ENCODE peak calls at places on chromosomes 12 and 14, in eight cellular contexts. O, R, U, E, M, X, P and A are unnamed samples.

GRCh38 chr12:127964717-127965116 is 302.3 kb upstream of the TMEM132C start:
- DNase-seq in E (peak; percentile 61), O (no peak), P (no peak), U (no peak), R (no peak), M (no peak), X (peak; percentile 39), A (no peak)

GRCh38 chr12:74415633-74416032 is 122.0 kb upstream of the ATXN7L3B start:
- DNase-seq in U (no peak), P (peak; percentile 14), M (peak; percentile 17), R (no peak), E (no peak), X (peak; percentile 44), O (peak; percentile 36), A (no peak)

GRCh38 chr12:55771736-55772135 is 28.8 kb downstream of the GDF11 start:
- DNase-seq in X (no peak), M (no peak), U (no peak), P (no peak), R (no peak), E (no peak), O (no peak), A (no peak)

GRCh38 chr12:106235770-106236169 is 12.1 kb downstream of the CKAP4 start:
- DNase-seq in U (no peak), P (no peak), E (no peak), O (no peak), R (no peak), X (no peak), M (no peak), A (no peak)

GRCh38 chr12:62640910-62641448 is 174.4 kb downstream of the MON2 start:
- DNase-seq in M (peak; percentile 68), U (no peak), R (no peak), P (no peak), O (no peak), X (peak; percentile 56), E (peak; percentile 73), A (peak; percentile 72)

GRCh38 chr12:817941-818600 is 65.7 kb downstream of the WNK1 start:
- DNase-seq in O (no peak), U (no peak), M (no peak), E (no peak), X (no peak), R (no peak), P (no peak), A (no peak)

GRCh38 chr12:118189761-118190181 is 53.8 kb downstream of the PEBP1 start:
- DNase-seq in P (peak; percentile 11), O (no peak), X (peak; percentile 66), R (no peak), U (no peak), M (peak; percentile 82), E (peak; percentile 83), A (no peak)

GRCh38 chr12:120983759-120984158 is 5.4 kb downstream of the HNF1A start:
- DNase-seq in P (no peak), M (no peak), X (no peak), E (no peak), U (no peak), R (peak; percentile 39), O (no peak), A (no peak)

GRCh38 chr14:45838597-45838996 is 585.6 kb upstream of the MIS18BP1 start:
- DNase-seq in U (no peak), O (no peak), R (no peak), P (no peak), X (peak; percentile 0), M (no peak), E (no peak), A (no peak)
- TF ChIP-seq CTCF in U (no peak), O (no peak), R (no peak), P (no peak), X (no peak), M (peak; percentile 5), E (peak; percentile 59), A (no peak)

GRCh38 chr14:100027771-100028490 is 37.3 kb upstream of the EVL start:
- DNase-seq in P (no peak), X (no peak), M (peak; percentile 33), U (no peak), E (no peak), R (no peak), O (no peak), A (no peak)

GRCh38 chr14:100031506-100032281 is 33.5 kb upstream of the EVL start:
- DNase-seq in O (peak; percentile 96), E (no peak), M (peak; percentile 99), P (no peak), R (no peak), X (peak; percentile 97), U (peak; percentile 89), A (no peak)

GRCh38 chr14:100030441-100031153 is 34.6 kb upstream of the EVL start:
- DNase-seq in E (no peak), M (peak; percentile 95), O (peak; percentile 25), X (peak; percentile 77), U (peak; percentile 63), R (no peak), P (no peak), A (no peak)

GRCh38 chr14:100032749-100033148 is 32.5 kb upstream of the EVL start:
- DNase-seq in R (no peak), O (no peak), E (no peak), M (no peak), X (no peak), P (no peak), U (no peak), A (no peak)

GRCh38 chr14:100028990-100029677 is 36.1 kb upstream of the EVL start:
- DNase-seq in R (no peak), X (peak; percentile 32), M (peak; percentile 74), O (peak; percentile 35), U (no peak), P (no peak), E (no peak), A (no peak)
- TF ChIP-seq CTCF in R (no peak), X (peak; percentile 20), M (peak; percentile 12), O (no peak), U (no peak), P (no peak), E (peak; percentile 56), A (no peak)

GRCh38 chr14:61319706-61320105 is 1.7 kb upstream of the PRKCH start:
- DNase-seq in R (no peak), M (no peak), U (no peak), P (no peak), O (no peak), X (no peak), E (no peak), A (no peak)
- TF ChIP-seq CTCF in R (no peak), M (no peak), U (no peak), P (no peak), O (no peak), X (no peak), E (no peak), A (no peak)

GRCh38 chr14:26395726-26396125 is 202.1 kb downstream of the NOVA1 start:
- DNase-seq in O (no peak), P (no peak), R (no peak), X (no peak), M (no peak), E (no peak), U (no peak), A (no peak)

GRCh38 chr14:26392498-26392897 is 205.3 kb downstream of the NOVA1 start:
- DNase-seq in P (no peak), M (no peak), X (no peak), R (no peak), U (no peak), O (no peak), E (no peak), A (no peak)

GRCh38 chr14:26389646-26390508 is 208.0 kb downstream of the NOVA1 start:
- DNase-seq in P (no peak), M (peak; percentile 4), O (no peak), E (no peak), X (peak; percentile 77), R (no peak), U (no peak), A (no peak)

GRCh38 chr14:26398616-26399015 is 199.2 kb downstream of the NOVA1 start:
- DNase-seq in M (no peak), P (no peak), E (no peak), X (no peak), U (no peak), R (no peak), O (no peak), A (no peak)

GRCh38 chr14:26394114-26394855 is 203.5 kb downstream of the NOVA1 start:
- DNase-seq in E (peak; percentile 62), R (no peak), U (peak; percentile 8), O (peak; percentile 8), X (peak; percentile 17), P (no peak), M (peak; percentile 12), A (no peak)
- TF ChIP-seq CTCF in E (peak; percentile 66), R (peak; percentile 50), U (peak; percentile 58), O (peak; percentile 56), X (peak; percentile 27), P (no peak), M (peak; percentile 46), A (no peak)

GRCh38 chr14:91140672-91141071 is 26.8 kb downstream of the DGLUCY start:
- DNase-seq in U (no peak), M (no peak), E (peak; percentile 83), O (peak; percentile 51), P (peak; percentile 32), R (no peak), X (peak; percentile 22), A (no peak)
- TF ChIP-seq CTCF in U (peak; percentile 20), M (peak; percentile 42), E (peak; percentile 83), O (peak; percentile 38), P (no peak), R (peak; percentile 21), X (peak; percentile 50), A (no peak)

DNA sequence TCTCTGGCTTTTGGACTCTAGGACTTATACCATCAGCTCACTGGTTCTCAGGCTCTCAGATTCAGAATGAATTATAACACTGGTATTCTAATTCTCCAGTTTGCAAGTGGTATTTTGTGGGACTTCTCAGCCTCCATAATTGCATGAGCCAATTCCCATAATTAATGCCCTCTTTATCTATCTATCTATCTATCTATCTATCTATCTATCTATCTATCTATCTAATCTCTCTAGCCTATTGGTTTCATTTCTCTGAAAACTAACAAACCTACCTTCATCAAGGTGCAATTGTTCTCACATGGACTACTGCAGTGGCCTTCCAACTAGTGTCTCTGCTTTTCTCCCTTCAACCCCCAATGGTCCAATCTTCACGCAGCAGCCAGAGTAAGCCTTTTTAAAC is 507.4 kb downstream of the ETNK1 start:
- DNase-seq in U (no peak), M (no peak), R (no peak), X (no peak), O (no peak), P (no peak), E (no peak), A (no peak)
- TF ChIP-seq CTCF in U (no peak), M (no peak), R (no peak), X (no peak), O (no peak), P (no peak), E (no peak), A (no peak)

GRCh38 chr14:79091381-79091963 is 921.3 kb downstream of the NRXN3 start:
- DNase-seq in P (no peak), E (peak; percentile 82), R (no peak), M (no peak), O (no peak), X (no peak), U (no peak), A (no peak)
- TF ChIP-seq CTCF in P (no peak), E (peak; percentile 38), R (no peak), M (no peak), O (no peak), X (no peak), U (no peak), A (no peak)

GRCh38 chr12:122867701-122868461 is 28.0 kb downstream of the VPS37B start:
- DNase-seq in R (peak; percentile 98), O (peak; percentile 48), X (no peak), M (no peak), E (peak; percentile 94), U (no peak), P (peak; percentile 43), A (no peak)
- TF ChIP-seq CTCF in R (peak; percentile 52), O (peak; percentile 21), X (no peak), M (peak; percentile 11), E (peak; percentile 79), U (no peak), P (peak; percentile 33), A (no peak)